ENCODE peak calls at places on chromosomes 4 and X, in six cellular contexts. C is SK-N-SH, W is Panc1, K is cardiac muscle cell, H is kidney epithelial cell, M is heart right ventricle. X is an unnamed sample.

GRCh38 chr4:128107766-128108165 is 46.7 kb downstream of the LARP1B start:
- DNase-seq in C (no peak), W (no peak), K (no peak), H (no peak), M (no peak), X (no peak)

GRCh38 chr4:111556141-111556781 is 589.0 kb upstream of the FAM241A start:
- DNase-seq in C (no peak), H (no peak), W (no peak), K (no peak), M (no peak), X (peak; percentile 65)

GRCh38 chr4:2939383-2940243 is 23.6 kb downstream of the NOP14 start:
- DNase-seq in H (no peak), C (no peak), M (no peak), K (no peak), W (no peak), X (no peak)

GRCh38 chr4:76200771-76201224 is 12.8 kb downstream of the SCARB2 start:
- DNase-seq in M (no peak), K (no peak), W (no peak), H (no peak), C (no peak), X (no peak)

GRCh38 chr4:5712517-5712916 is 1.5 kb downstream of the EVC start:
- DNase-seq in C (no peak), H (no peak), W (no peak), M (no peak), K (peak; percentile 48), X (no peak)

GRCh38 chrX:40009462-40009851 is 88.3 kb downstream of the BCOR start:
- DNase-seq in K (no peak), C (no peak), W (no peak), M (no peak), H (no peak), X (no peak)

GRCh38 chr4:147839651-147840050 is 107.8 kb downstream of the ARHGAP10 start:
- DNase-seq in K (no peak), H (no peak), W (no peak), C (no peak), M (no peak), X (no peak)

GRCh38 chr4:129162450-129162849 is 66.5 kb downstream of the C4orf33 start:
- DNase-seq in K (no peak), H (no peak), C (no peak), M (no peak), W (no peak), X (no peak)

GRCh38 chrX:70196961-70197805 is 19.9 kb downstream of the DGAT2L6 start:
- DNase-seq in H (no peak), M (peak; percentile 19), K (peak; percentile 61), C (peak; percentile 42), W (peak; percentile 18), X (no peak)

GRCh38 chr4:54367059-54367458 is 138.0 kb downstream of the PDGFRA start:
- DNase-seq in W (no peak), M (no peak), K (no peak), C (no peak), H (no peak), X (no peak)

GRCh38 chr4:142534994-142535393 is 311.1 kb downstream of the INPP4B start:
- DNase-seq in M (no peak), H (no peak), W (no peak), K (no peak), C (no peak), X (no peak)

GRCh38 chr4:155759372-155760252 is 791 bp downstream of the GUCY1B1 start:
- DNase-seq in K (peak; percentile 59), M (peak; percentile 86), W (no peak), C (peak; percentile 84), H (no peak), X (no peak)

GRCh38 chr4:7337196-7338058 is 97.3 kb downstream of the PSAPL1 start:
- DNase-seq in H (no peak), C (no peak), W (no peak), M (no peak), K (no peak), X (no peak)

GRCh38 chrX:9211269-9211668 is 177.3 kb upstream of the FAM9B start:
- DNase-seq in H (no peak), W (no peak), K (no peak), C (no peak), M (no peak), X (no peak)

GRCh38 chr4:26130173-26130572 is 190.6 kb upstream of the RBPJ start:
- DNase-seq in C (no peak), M (no peak), H (no peak), K (no peak), W (no peak), X (no peak)

GRCh38 chrX:41381685-41382084 is 47.7 kb downstream of the DDX3X start:
- DNase-seq in C (no peak), K (peak; percentile 63), W (no peak), M (peak; percentile 8), H (peak; percentile 23), X (peak; percentile 27)

GRCh38 chr4:114361249-114361648 is 237.4 kb upstream of the UGT8 start:
- DNase-seq in C (no peak), M (no peak), H (no peak), K (no peak), W (no peak), X (no peak)

GRCh38 chr4:48974979-48975640 is 11.0 kb upstream of the CWH43 start:
- DNase-seq in W (no peak), H (no peak), M (peak; percentile 16), C (no peak), K (no peak), X (no peak)

GRCh38 chr4:52890401-52890791 is 28.3 kb downstream of the RASL11B start:
- DNase-seq in H (no peak), K (no peak), M (no peak), C (no peak), W (no peak), X (no peak)

GRCh38 chr4:110553197-110553596 is 69.7 kb downstream of the PITX2 start:
- DNase-seq in H (no peak), W (no peak), M (no peak), K (no peak), C (no peak), X (no peak)

GRCh38 chrX:84240848-84241565 is 53.0 kb upstream of the RPS6KA6 start:
- DNase-seq in H (no peak), K (no peak), M (no peak), C (no peak), W (no peak), X (no peak)

GRCh38 chr4:31366041-31366440 is 645.9 kb downstream of the PCDH7 start:
- DNase-seq in H (peak; percentile 55), W (no peak), K (peak; percentile 38), M (no peak), C (no peak), X (peak; percentile 9)

GRCh38 chr4:9946171-9946570 is 75.1 kb downstream of the SLC2A9 start:
- DNase-seq in K (no peak), W (no peak), H (no peak), M (no peak), C (no peak), X (no peak)

GRCh38 chr4:9949573-9949972 is 71.7 kb downstream of the SLC2A9 start:
- DNase-seq in M (no peak), C (no peak), W (no peak), H (no peak), K (no peak), X (no peak)

GRCh38 chr4:9944431-9945425 is 76.6 kb downstream of the SLC2A9 start:
- DNase-seq in W (no peak), M (no peak), K (no peak), C (no peak), H (no peak), X (no peak)

GRCh38 chr4:9943761-9944160 is 77.5 kb downstream of the SLC2A9 start:
- DNase-seq in K (no peak), W (no peak), M (no peak), C (no peak), H (no peak), X (no peak)

GRCh38 chr4:9947168-9948062 is 73.9 kb downstream of the SLC2A9 start:
- DNase-seq in W (no peak), K (no peak), C (no peak), M (no peak), H (no peak), X (no peak)
- TF ChIP-seq CTCF in W (no peak), K (no peak), C (no peak), M (no peak), H (no peak), X (no peak)

DNA sequence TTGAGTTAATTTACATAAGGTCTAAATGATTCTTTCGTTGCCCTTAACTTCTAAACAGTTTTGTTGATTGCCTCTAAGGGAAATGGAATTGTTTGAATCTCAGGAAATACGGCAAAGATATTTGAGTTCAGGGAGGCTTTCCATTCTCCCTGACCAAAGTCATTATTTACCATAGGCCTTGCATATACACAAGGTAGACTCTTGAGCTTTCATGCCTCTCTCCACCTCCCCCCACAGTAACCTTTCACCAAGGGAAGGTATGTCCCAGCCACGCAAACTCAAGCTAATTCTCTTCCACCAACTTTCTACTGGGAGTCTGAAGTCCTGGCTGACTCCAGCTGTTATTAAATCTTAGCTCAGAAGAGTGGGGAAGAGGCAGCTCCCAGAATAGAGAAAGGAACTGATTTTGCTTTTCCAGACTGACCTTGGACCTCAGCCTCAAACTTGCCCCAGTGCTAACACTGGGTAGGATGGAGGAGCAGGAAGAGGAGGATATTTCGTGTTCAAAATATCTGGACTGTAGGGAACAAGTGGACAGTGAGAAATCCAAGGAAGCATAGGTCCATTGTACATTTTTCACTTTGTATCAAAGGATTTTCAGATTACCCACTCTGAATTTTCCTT is 1.4 kb downstream of the IGSF1 start:
- DNase-seq in W (no peak), C (no peak), M (no peak), H (no peak), K (no peak), X (no peak)
- H3K4me3 ChIP-seq in W (no peak overlapping the region), C (no peak overlapping the region), M (no peak overlapping the region), H (no peak overlapping the region), K (no peak overlapping the region), X (no peak overlapping the region)

DNA sequence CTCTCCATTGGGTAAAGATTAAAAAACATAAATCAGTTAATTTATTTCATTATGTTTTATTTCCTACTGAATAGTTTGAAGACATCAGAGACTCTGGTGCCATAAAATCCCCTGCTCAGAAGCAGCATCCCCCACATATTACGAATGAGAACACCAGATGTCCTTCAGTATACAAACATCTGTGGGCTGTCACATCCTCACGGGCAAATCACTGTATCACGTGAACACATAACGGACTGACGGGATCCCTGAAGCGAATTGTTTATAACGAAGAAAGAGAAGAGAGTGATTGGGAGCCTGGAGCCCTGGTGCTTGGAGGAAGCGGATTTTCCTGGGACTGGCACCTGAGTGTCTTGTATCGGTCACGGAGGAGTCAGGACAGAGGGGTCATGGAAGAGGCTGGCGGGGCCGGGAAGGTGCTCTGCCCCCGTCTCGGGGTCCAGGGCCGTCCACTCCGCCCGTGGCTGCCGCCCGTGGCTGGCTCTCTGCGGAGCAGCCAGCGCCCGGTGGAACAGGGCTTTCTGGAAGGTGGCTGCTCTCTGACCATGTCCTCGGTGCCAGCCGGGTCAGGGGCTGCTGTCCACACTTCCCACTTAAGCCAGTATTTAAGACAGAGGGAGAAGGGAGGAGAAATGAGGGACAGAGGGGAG is 452.7 kb upstream of the FAT1 start:
- DNase-seq in M (no peak), C (peak; percentile 8), K (no peak), W (no peak), H (no peak), X (no peak)
- H3K36me3 ChIP-seq in M (no peaks in the 10 kb centered on the region), C (no peaks in the 10 kb centered on the region), K (no peaks in the 10 kb centered on the region), W (no peaks in the 10 kb centered on the region), H (no peaks in the 10 kb centered on the region), X (no peaks in the 10 kb centered on the region)

DNA sequence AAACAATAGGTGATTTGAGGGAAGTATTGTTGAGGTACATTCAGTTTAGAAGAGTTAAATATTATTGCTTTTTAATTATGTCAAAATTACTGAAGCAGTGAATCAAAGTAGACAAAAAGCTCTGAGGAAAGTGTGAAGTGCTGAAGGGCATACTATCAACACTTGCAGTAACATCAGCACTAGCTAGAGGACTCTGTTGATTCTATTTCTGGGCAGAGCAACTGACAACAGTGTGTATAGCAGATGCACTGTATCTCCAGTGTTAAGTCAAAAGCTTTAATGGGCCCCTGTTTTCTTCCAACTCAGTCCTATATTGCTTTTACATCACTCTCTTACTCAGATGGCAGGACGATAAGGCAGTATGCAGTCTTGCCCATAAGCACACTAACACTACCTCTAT is 435.1 kb upstream of the AMOT start:
- DNase-seq in H (no peak), K (no peak), C (no peak), M (no peak), W (no peak), X (no peak)
- TF ChIP-seq CTCF in H (no peak), K (no peak), C (no peak), M (no peak), W (no peak), X (no peak)